ENCODE peak calls at places on chromosomes 6 and 20, in five cellular contexts. Z is fibroblast of villous mesenchyme; E is ELR; V is HFF-Myc; P is activated naive CD4-positive, alpha-beta T cell treated with anti-CD3 and anti-CD28 coated beads for 36 hours. B is an unnamed sample.
A peak's percentile ranks its signal among the peaks of the same experiment; 100 is the strongest.

GRCh38 chr6:75207211-75207984 is 1.5 kb upstream of the COL12A1 start:
- DNase-seq in E (no peak), P (peak; percentile 14), Z (no peak), V (no peak), B (no peak)

GRCh38 chr20:20452254-20452676 is 84.4 kb downstream of the INSM1 start:
- DNase-seq in Z (peak; percentile 38), V (peak; percentile 52), P (peak; percentile 83), E (peak; percentile 74), B (peak; percentile 47)

GRCh38 chr6:3380344-3381232 is 76.3 kb downstream of the SLC22A23 start:
- DNase-seq in E (no peak), Z (no peak), V (no peak), P (no peak), B (no peak)

GRCh38 chr6:68874747-68875146 is 239.7 kb downstream of the ADGRB3 start:
- DNase-seq in Z (no peak), E (no peak), V (no peak), P (no peak), B (no peak)

GRCh38 chr20:37303637-37304036 is 14.2 kb downstream of the MANBAL start:
- DNase-seq in E (no peak), Z (no peak), P (no peak), V (no peak), B (no peak)

GRCh38 chr6:107318100-107318736 is 141.1 kb downstream of the PDSS2 start:
- DNase-seq in Z (peak; percentile 55), V (peak; percentile 40), P (peak; percentile 62), E (peak; percentile 73), B (peak; percentile 16)

GRCh38 chr20:25356294-25356933 is 34.2 kb downstream of the ABHD12 start:
- DNase-seq in E (no peak), V (no peak), P (no peak), Z (no peak), B (no peak)

GRCh38 chr20:41426361-41426900 is 59.8 kb upstream of the EMILIN3 start:
- DNase-seq in E (no peak), V (no peak), Z (no peak), P (no peak), B (no peak)

GRCh38 chr6:21240709-21241108 is 352.8 kb upstream of the SOX4 start:
- DNase-seq in Z (peak; percentile 55), E (no peak), V (no peak), P (no peak), B (no peak)

GRCh38 chr6:16089232-16089843 is 39.5 kb upstream of the MYLIP start:
- DNase-seq in P (no peak), V (no peak), E (no peak), Z (peak; percentile 35), B (no peak)

GRCh38 chr6:122026572-122027369 is 372.7 kb upstream of the HSF2 start:
- DNase-seq in P (no peak), Z (no peak), E (no peak), V (no peak), B (no peak)

GRCh38 chr6:43627008-43627825 is 1.8 kb downstream of the GTPBP2 start:
- DNase-seq in V (peak; percentile 66), P (peak; percentile 35), E (peak; percentile 99), Z (peak; percentile 97), B (no peak)

GRCh38 chr20:63767886-63768285 is 28.3 kb downstream of the SLC2A4RG start:
- DNase-seq in Z (no peak), E (no peak), V (no peak), P (no peak), B (no peak)

GRCh38 chr20:43196243-43196642 is 6.5 kb upstream of the PTPRT start:
- DNase-seq in V (no peak), Z (no peak), E (no peak), P (no peak), B (no peak)

GRCh38 chr6:129929433-129929832 is 68.3 kb upstream of the TMEM244 start:
- DNase-seq in P (no peak), Z (peak; percentile 66), E (peak; percentile 73), V (peak; percentile 72), B (no peak)

GRCh38 chr20:23235173-23236027 is 115.2 kb upstream of the NXT1 start:
- DNase-seq in E (peak; percentile 55), Z (peak; percentile 71), P (peak; percentile 48), V (no peak), B (no peak)

GRCh38 chr6:29734046-29735018 is 11.1 kb downstream of the HLA-F start:
- DNase-seq in P (no peak), V (no peak), Z (no peak), E (no peak), B (no peak)

GRCh38 chr20:42959996-42960395 is 229.7 kb downstream of the PTPRT start:
- DNase-seq in E (no peak), V (no peak), P (no peak), Z (no peak), B (no peak)

GRCh38 chr6:168415149-168415992 is 25.6 kb upstream of the SMOC2 start:
- DNase-seq in P (no peak), E (no peak), V (no peak), Z (no peak), B (no peak)

GRCh38 chr6:101700655-101701054 is 307.1 kb downstream of the GRIK2 start:
- DNase-seq in Z (no peak), E (no peak), V (no peak), P (no peak), B (no peak)

GRCh38 chr6:2765896-2766766 is 938 bp downstream of the WRNIP1 start:
- DNase-seq in V (no peak), Z (peak; percentile 44), P (peak; percentile 41), E (peak; percentile 56), B (no peak)

GRCh38 chr6:11585426-11586016 is 48.0 kb downstream of the TMEM170B start:
- DNase-seq in E (peak; percentile 80), Z (peak; percentile 75), V (peak; percentile 27), P (peak; percentile 14), B (no peak)

GRCh38 chr6:136777651-136778050 is 14.6 kb downstream of the MAP3K5 start:
- DNase-seq in P (no peak), V (no peak), E (no peak), Z (no peak), B (no peak)

GRCh38 chr6:105608711-105609374 is 206.0 kb upstream of the PREP start:
- DNase-seq in V (peak; percentile 92), P (no peak), E (peak; percentile 99), Z (peak; percentile 99), B (no peak)

GRCh38 chr6:121482004-121482693 is 46.7 kb downstream of the GJA1 start:
- DNase-seq in V (no peak), Z (no peak), P (no peak), E (peak; percentile 90), B (no peak)

GRCh38 chr6:43271103-43271815 is 26.8 kb upstream of the SLC22A7 start:
- DNase-seq in E (no peak), Z (no peak), P (no peak), V (no peak), B (no peak)

GRCh38 chr20:38272961-38273360 is 12.4 kb upstream of the KIAA1755 start:
- DNase-seq in E (peak; percentile 87), V (no peak), P (no peak), Z (peak; percentile 63), B (no peak)

GRCh38 chr6:4441981-4442434 is 306.6 kb upstream of the ECI2 start:
- DNase-seq in P (no peak), E (peak; percentile 52), V (no peak), Z (peak; percentile 34), B (no peak)

GRCh38 chr20:40802886-40803285 is 113.8 kb upstream of the MAFB start:
- DNase-seq in E (no peak), P (no peak), V (no peak), Z (no peak), B (no peak)

B was measured in activated CD8-positive, alpha-beta memory T cell treated with anti-CD3 and anti-CD28 coated beads, Interleukin-2, amount 50 U/mL, for 4 hours.